ENCODE peak calls at places on chromosome 18, in four cellular contexts. K, X, R and N are unnamed samples. For H3K4me1, the result is how much of the 10 kb centered on the place peaks cover.

GRCh38 chr18:75482880-75483279 is 55.4 kb upstream of the SMIM21 start:
- DNase-seq in R (no peak), K (no peak), X (no peak), N (no peak)

GRCh38 chr18:68438536-68438935 is 276.4 kb downstream of the TMX3 start:
- DNase-seq in X (no peak), R (no peak), K (no peak), N (no peak)

GRCh38 chr18:39635966-39636365 is 2070.4 kb upstream of the CELF4 start:
- DNase-seq in K (no peak), X (no peak), R (no peak), N (no peak)

GRCh38 chr18:57095884-57096283 is 51.0 kb upstream of the BOD1L2 start:
- DNase-seq in K (no peak), R (no peak), X (no peak), N (no peak)

GRCh38 chr18:55838841-55839240 is 250.8 kb upstream of the TCF4 start:
- DNase-seq in X (no peak), K (no peak), R (no peak), N (no peak)

GRCh38 chr18:61765097-61765496 is 127.7 kb downstream of the RNF152 start:
- DNase-seq in K (no peak), X (no peak), R (no peak), N (no peak)

GRCh38 chr18:27860011-27860410 is 316.9 kb downstream of the CDH2 start:
- DNase-seq in K (no peak), X (no peak), R (no peak), N (no peak)

GRCh38 chr18:27685807-27686412 is 491.0 kb downstream of the CDH2 start:
- DNase-seq in X (peak), R (peak), K (no peak), N (no peak)

GRCh38 chr18:78770149-78771139 is 209.2 kb upstream of the SALL3 start:
- DNase-seq in X (no peak), R (no peak), K (no peak), N (no peak)

GRCh38 chr18:62399781-62400308 is 74.7 kb downstream of the TNFRSF11A start:
- DNase-seq in R (no peak), X (peak), K (no peak), N (no peak)

GRCh38 chr18:49851624-49852023 is 38.3 kb upstream of the ACAA2 start:
- DNase-seq in R (no peak), X (no peak), K (no peak), N (no peak)

GRCh38 chr18:23779696-23780303 is 90.5 kb downstream of the LAMA3 start:
- DNase-seq in K (no peak), X (peak), R (no peak), N (no peak)

GRCh38 chr18:22167471-22168151 is 1.8 kb upstream of the GATA6 start:
- DNase-seq in K (no peak), X (peak), R (no peak), N (peak)

GRCh38 chr18:34626404-34627137 is 83.5 kb upstream of the DTNA start:
- DNase-seq in K (no peak), X (no peak), R (no peak), N (no peak)

GRCh38 chr18:22441638-22442037 is 23.9 kb upstream of the CTAGE1 start:
- DNase-seq in K (no peak), R (no peak), X (no peak), N (no peak)

GRCh38 chr18:76821356-76821874 is 942 bp upstream of the ZNF236 start:
- DNase-seq in X (no peak), K (no peak), R (peak), N (no peak)

GRCh38 chr18:61236476-61237057 is 96.7 kb upstream of the CDH20 start:
- DNase-seq in K (no peak), X (no peak), R (no peak), N (no peak)

GRCh38 chr18:76518543-76519155 is 23.6 kb upstream of the ZNF516 start:
- DNase-seq in R (no peak), X (no peak), K (no peak), N (no peak)

GRCh38 chr18:21489119-21489750 is 111.3 kb downstream of the ESCO1 start:
- DNase-seq in X (peak), K (no peak), R (peak), N (peak)

GRCh38 chr18:61870151-61870550 is 22.7 kb downstream of the RNF152 start:
- DNase-seq in K (no peak), R (no peak), X (no peak), N (no peak)

GRCh38 chr18:34767601-34768027 is 57.5 kb downstream of the DTNA start:
- DNase-seq in K (no peak), X (no peak), R (no peak), N (no peak)

GRCh38 chr18:66495844-66496243 is 108.0 kb downstream of the CDH19 start:
- DNase-seq in X (no peak), K (no peak), R (peak), N (peak)

GRCh38 chr18:55264108-55264507 is 304.8 kb upstream of the CCDC68 start:
- DNase-seq in R (no peak), X (no peak), K (no peak), N (no peak)

GRCh38 chr18:45783097-45784075 is 42.1 kb upstream of the SIGLEC15 start:
- DNase-seq in R (no peak), K (no peak), X (no peak), N (no peak)
- H3K4me1 ChIP-seq in R (under half), K (under half), X (under half), N (under half)

GRCh38 chr18:44682181-44682870 is 1.6 kb downstream of the SETBP1 start:
- DNase-seq in X (no peak), K (no peak), R (no peak), N (peak)
- H3K4me3 ChIP-seq in X (no peak), K (no peak), R (no peak), N (no peak)

GRCh38 chr18:48846423-48846932 is 104.3 kb downstream of the SMAD7 start:
- DNase-seq in X (no peak), R (no peak), K (no peak), N (no peak)

GRCh38 chr18:48847807-48848486 is 102.8 kb downstream of the SMAD7 start:
- DNase-seq in X (no peak), K (no peak), R (no peak), N (no peak)

GRCh38 chr18:48850891-48851302 is 99.9 kb downstream of the SMAD7 start:
- DNase-seq in K (no peak), R (no peak), X (no peak), N (peak)

GRCh38 chr18:48851563-48851962 is 99.2 kb downstream of the SMAD7 start:
- DNase-seq in X (no peak), K (no peak), R (no peak), N (no peak)

GRCh38 chr18:48848641-48849143 is 102.1 kb downstream of the SMAD7 start:
- DNase-seq in K (no peak), R (no peak), X (no peak), N (no peak)
- H3K4me1 ChIP-seq in K (under half), R (under half), X (under half), N (under half)

GRCh38 chr18:26575865-26576217 is 27.5 kb upstream of the KCTD1 start:
- DNase-seq in R (no peak), K (no peak), X (peak), N (no peak)
- H3K4me3 ChIP-seq in R (no peak), K (no peak), X (peak), N (no peak)

DNA sequence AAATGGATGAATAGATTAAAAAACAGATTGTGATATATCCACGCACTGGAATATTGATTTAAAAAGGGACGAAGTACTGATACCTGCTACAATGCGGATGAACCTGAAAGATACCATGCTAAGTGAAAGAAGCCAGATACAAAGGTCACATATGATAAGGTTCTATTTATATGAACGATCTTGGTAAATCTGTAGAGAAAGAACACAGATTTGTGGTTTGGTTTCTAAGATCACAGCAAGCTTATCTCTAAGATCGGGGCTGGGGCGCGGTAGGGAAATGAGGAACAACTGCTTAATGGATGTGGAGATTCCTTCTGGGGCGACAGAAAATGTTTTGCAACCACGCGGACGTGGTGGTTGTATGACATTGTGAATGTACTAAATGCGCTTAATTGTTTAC is 60.0 kb downstream of the NEDD4L start:
- DNase-seq in X (no peak), K (no peak), R (no peak), N (no peak)
- H3K4me1 ChIP-seq in X (under half), K (under half), R (under half), N (half or more)

GRCh38 chr18:8942021-8942908 is 160.2 kb upstream of the NDUFV2 start:
- DNase-seq in X (no peak), K (no peak), R (peak), N (no peak)
- H3K4me3 ChIP-seq in X (no peak), K (no peak), R (peak), N (no peak)

GRCh38 chr18:36132756-36133155 is 3.1 kb downstream of the ELP2 start:
- DNase-seq in R (peak), X (no peak), K (no peak), N (no peak)

GRCh38 chr18:36129300-36130038 is at the start of the genes ELP2 and SLC39A6:
- DNase-seq in K (peak), X (peak), R (peak), N (peak)

GRCh38 chr18:36130883-36131653 is 1.4 kb downstream of the ELP2 start:
- DNase-seq in X (no peak), K (no peak), R (no peak), N (no peak)

GRCh38 chr18:36130039-36130831 is 536 bp downstream of the ELP2 start:
- DNase-seq in K (no peak), R (no peak), X (no peak), N (no peak)

DNA sequence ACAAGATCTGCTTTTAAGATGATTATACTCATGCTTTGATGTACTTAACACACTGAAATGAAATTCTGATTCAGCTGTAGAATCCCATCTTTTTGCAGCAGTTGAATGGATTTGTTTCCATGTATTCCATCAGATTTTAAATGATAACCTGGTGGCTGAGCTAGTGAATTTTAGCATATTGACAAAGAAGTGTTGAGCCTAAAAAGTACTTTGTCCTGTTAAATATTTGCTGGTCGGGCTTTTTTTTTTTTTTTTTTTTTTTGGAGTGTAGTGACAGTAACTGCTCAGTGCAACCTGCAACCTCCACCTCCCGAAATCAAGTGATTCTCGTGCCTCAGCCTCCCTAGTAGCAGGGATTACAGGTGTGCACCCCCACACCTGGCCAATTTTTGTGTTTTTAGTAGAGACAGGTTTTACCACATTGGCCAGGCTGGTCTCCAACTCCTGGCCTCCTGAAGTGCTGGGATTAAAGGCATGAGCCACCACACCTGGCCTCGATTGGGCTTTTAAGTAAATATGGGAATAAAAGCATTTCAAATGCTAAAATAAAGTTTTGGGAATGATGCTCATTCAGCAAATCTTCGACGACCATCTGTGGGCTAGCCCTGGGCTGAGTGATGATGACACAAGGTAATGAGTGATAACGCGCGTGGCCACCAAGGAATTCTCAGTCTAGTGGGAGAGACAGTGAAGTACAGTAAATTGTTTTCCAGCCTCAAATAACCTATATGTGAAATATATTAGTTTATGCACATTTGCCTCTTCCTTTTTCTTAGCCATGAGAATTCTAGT is 2.2 kb downstream of the ELP2 start:
- DNase-seq in X (no peak), K (no peak), R (no peak), N (no peak)
- H3K4me1 ChIP-seq in X (under half), K (under half), R (under half), N (under half)

GRCh38 chr18:45688113-45688512 is 35.9 kb upstream of the SLC14A1 start:
- DNase-seq in X (no peak), R (no peak), K (no peak), N (no peak)

GRCh38 chr18:45686892-45687611 is 36.9 kb upstream of the SLC14A1 start:
- DNase-seq in K (peak), X (no peak), R (no peak), N (no peak)

GRCh38 chr18:45689386-45689785 is 34.6 kb upstream of the SLC14A1 start:
- DNase-seq in R (no peak), K (no peak), X (no peak), N (no peak)

GRCh38 chr18:45688834-45689233 is 35.1 kb upstream of the SLC14A1 start:
- DNase-seq in K (peak), R (no peak), X (no peak), N (no peak)

DNA sequence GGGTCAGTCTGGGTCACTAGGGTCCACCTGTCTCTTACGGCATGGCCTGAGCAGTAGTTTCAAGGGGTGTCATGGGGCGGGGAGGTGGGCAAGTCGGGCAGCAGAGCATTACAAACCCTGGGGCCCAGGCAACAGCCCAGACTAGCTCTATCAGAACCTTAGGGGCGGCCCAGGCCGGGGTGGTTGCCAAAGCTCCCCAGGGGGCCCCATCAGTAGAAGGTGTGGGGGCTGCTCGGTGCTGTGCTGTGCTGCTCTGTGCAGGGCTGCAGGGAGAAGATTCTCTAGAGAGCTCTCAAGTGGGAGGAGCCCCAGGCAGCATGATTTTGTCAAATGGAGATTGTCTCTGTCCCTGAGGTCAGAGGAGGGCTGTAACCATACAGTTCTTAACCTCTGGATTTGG is 36.4 kb upstream of the SLC14A1 start:
- DNase-seq in R (no peak), X (no peak), K (peak), N (no peak)
- H3K4me3 ChIP-seq in R (no peak), X (no peak), K (peak), N (no peak)